ENCODE peak calls at places on chromosomes 2 and 18, in six cellular contexts. D, V, I, N, S and H are unnamed samples.

GRCh38 chr18:62933261-62933887 is 218.0 kb downstream of the PHLPP1 start:
- DNase-seq in I (no peak), S (no peak), N (no peak), V (no peak), D (peak), H (no peak)

GRCh38 chr18:43278401-43278800 is 1.1 kb upstream of the SYT4 start:
- DNase-seq in D (no peak), I (no peak), N (no peak), S (no peak), V (no peak), H (no peak)

GRCh38 chr2:24986397-24986796 is 14.6 kb upstream of the DNAJC27 start:
- DNase-seq in N (no peak), I (no peak), S (peak), D (no peak), V (peak), H (no peak)

GRCh38 chr18:26482567-26482966 is 65.8 kb downstream of the KCTD1 start:
- DNase-seq in D (peak), N (no peak), S (no peak), V (peak), I (no peak), H (no peak)

GRCh38 chr2:208698114-208698513 is 291.5 kb downstream of the PTH2R start:
- DNase-seq in N (no peak), S (no peak), I (no peak), D (no peak), V (no peak), H (no peak)

GRCh38 chr2:217412721-217413120 is 552.9 kb upstream of the TNP1 start:
- DNase-seq in S (no peak), V (peak), N (no peak), I (no peak), D (no peak), H (no peak)

GRCh38 chr2:85590950-85591349 is 4.6 kb upstream of the RNF181 start:
- DNase-seq in N (no peak), D (no peak), I (no peak), V (no peak), S (no peak), H (no peak)

GRCh38 chr2:68908392-68908970 is 37.3 kb upstream of the BMP10 start:
- DNase-seq in I (peak), D (peak), V (peak), S (no peak), N (peak), H (no peak)

GRCh38 chr2:236663267-236663666 is 93.6 kb downstream of the ACKR3 start:
- DNase-seq in N (no peak), S (no peak), V (peak), D (no peak), I (peak), H (no peak)

GRCh38 chr2:157625311-157625710 is 3.4 kb downstream of the ACVR1C start:
- DNase-seq in S (no peak), N (no peak), I (peak), V (peak), D (no peak), H (no peak)

GRCh38 chr18:79299711-79300110 is 96.0 kb upstream of the NFATC1 start:
- DNase-seq in S (no peak), D (no peak), N (no peak), V (no peak), I (no peak), H (no peak)

GRCh38 chr18:57789105-57789504 is 14.0 kb downstream of the ATP8B1 start:
- DNase-seq in V (peak), D (peak), S (no peak), N (no peak), I (peak), H (no peak)

GRCh38 chr2:240624950-240625621 is at the start of gene GPR35:
- DNase-seq in N (no peak), S (no peak), D (no peak), V (peak), I (peak), H (peak)

GRCh38 chr18:79755496-79756142 is 42.1 kb upstream of the KCNG2 start:
- DNase-seq in D (no peak), V (no peak), I (no peak), S (no peak), N (no peak), H (no peak)

GRCh38 chr2:2530334-2530733 is 199.3 kb upstream of the MYT1L start:
- DNase-seq in V (no peak), N (no peak), D (no peak), S (no peak), I (no peak), H (no peak)

GRCh38 chr2:240374085-240374907 is 61.2 kb upstream of the GPC1 start:
- DNase-seq in I (peak), N (peak), V (peak), S (peak), D (peak), H (peak)

GRCh38 chr2:150388289-150388625 is 99.2 kb downstream of the RND3 start:
- DNase-seq in V (no peak), N (no peak), S (no peak), D (no peak), I (no peak), H (no peak)

GRCh38 chr2:165173215-165173614 is 30.6 kb downstream of the SCN3A start:
- DNase-seq in D (no peak), S (no peak), I (no peak), V (no peak), N (no peak), H (no peak)

GRCh38 chr18:34866739-34867138 is 156.6 kb downstream of the DTNA start:
- DNase-seq in D (no peak), I (peak), V (peak), S (no peak), N (no peak), H (no peak)

GRCh38 chr2:152715854-152716428 is 1.3 kb downstream of the PRPF40A start:
- DNase-seq in S (peak), V (peak), N (no peak), D (peak), I (peak), H (no peak)

DNA sequence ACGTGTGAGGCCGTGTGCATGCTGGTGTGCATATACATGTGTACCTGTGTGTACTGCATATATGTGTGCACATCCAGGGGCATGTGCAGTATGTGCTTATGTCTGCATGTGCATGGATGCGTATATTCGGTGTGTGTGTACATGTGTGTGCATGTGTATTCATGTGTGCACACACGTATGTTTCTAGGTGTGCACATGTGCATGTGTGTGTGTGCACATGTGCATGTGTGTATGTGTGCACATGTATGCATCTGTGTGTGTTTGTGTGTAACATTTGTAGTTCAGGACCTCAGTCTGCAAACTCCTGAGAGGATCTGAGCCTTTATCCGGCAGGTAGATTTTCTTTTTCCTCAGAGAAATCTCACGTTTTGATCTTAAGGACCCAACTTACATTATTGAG is 201.7 kb downstream of the SNTG2 start:
- DNase-seq in D (no peak), V (no peak), S (no peak), I (no peak), N (no peak), H (no peak)
- TF ChIP-seq CTCF in D (no peak), V (no peak), S (no peak), I (no peak), N (no peak), H (no peak)

GRCh38 chr2:161414385-161415040 is 1.6 kb upstream of the TBR1 start:
- DNase-seq in N (no peak), V (peak), D (peak), S (peak), I (peak), H (no peak)
- H3K4me3 ChIP-seq in N (peak), V (peak), D (peak), S (peak), I (peak), H (peak)

DNA sequence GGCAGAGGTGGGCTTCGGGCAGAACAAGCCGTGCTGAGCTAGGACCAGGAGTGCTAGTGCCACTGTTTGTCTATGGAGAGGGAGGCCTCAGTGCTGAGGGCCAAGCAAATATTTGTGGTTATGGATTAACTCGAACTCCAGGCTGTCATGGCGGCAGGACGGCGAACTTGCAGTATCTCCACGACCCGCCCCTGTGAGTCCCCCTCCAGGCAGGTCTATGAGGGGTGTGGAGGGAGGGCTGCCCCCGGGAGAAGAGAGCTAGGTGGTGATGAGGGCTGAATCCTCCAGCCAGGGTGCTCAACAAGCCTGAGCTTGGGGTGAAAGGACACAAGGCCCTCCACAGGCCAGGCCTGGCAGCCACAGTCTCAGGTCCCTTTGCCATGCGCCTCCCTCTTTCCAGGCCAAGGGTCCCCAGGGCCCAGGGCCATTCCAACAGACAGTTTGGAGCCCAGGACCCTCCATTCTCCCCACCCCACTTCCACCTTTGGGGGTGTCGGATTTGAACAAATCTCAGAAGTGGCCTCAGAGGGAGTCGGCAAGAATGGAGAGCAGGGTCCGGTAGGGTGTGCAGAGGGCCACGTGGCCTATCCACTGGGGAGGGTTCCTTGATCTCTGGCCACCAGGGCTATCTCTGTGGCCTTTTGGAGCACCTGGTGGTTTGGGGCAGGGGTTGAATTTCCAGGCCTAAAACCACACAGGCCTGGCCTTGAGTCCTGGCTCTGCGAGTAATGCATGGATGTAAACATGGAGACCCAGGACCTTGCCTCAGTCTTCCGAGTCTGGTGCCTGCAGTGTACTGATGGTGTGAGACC is at the start of gene PROC:
- DNase-seq in S (no peak), V (no peak), I (no peak), D (no peak), N (no peak), H (no peak)
- TF ChIP-seq CTCF in S (no peak), V (no peak), I (no peak), D (no peak), N (no peak), H (no peak)

GRCh38 chr2:141869572-141869971 is 261.2 kb downstream of the LRP1B start:
- DNase-seq in I (no peak), V (no peak), N (no peak), D (no peak), S (no peak), H (no peak)

GRCh38 chr2:141878016-141878415 is 252.8 kb downstream of the LRP1B start:
- DNase-seq in N (no peak), I (peak), V (no peak), S (no peak), D (no peak), H (no peak)

DNA sequence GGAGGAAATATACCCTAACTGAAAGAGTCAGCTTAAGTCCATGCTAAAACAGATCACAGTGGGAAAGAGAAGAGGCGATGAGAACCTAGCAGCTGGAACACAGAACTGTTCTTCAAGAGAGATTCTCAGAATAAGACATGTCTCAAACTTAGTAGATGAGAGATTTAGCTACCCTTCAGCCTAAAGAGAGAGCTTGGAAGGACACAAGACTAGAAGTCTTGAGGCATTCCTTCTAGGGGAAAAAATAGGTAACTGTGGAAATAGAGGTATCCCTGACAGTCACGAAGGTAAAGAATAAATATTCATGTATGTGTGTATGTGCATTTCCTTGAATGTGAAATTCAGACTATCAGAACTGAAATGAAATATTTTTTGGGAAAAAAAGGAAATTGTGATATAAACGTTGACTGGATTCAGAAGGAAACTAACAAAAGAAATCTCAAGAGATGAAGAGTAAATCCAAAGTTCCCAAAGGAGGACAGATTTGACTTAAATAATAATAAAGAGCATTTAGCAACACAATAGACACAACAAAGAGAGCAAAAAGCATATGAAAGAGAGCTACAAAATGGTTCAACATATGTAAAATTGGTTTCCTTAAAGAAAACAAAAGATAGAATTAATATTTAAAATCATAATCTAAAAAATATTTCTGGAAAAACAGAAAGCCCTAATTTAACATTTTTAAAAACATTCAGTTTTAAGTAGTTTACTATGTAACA is 258.7 kb downstream of the LRP1B start:
- DNase-seq in D (no peak), S (no peak), N (no peak), I (no peak), V (no peak), H (no peak)
- H3K4me3 ChIP-seq in D (no peak), S (no peak), N (no peak), I (no peak), V (no peak), H (no peak)

GRCh38 chr2:45483997-45484396 is 127.1 kb downstream of the SRBD1 start:
- DNase-seq in V (peak), S (no peak), D (peak), I (peak), N (no peak), H (no peak)
- TF ChIP-seq CTCF in V (peak), S (peak), D (peak), I (peak), N (peak), H (peak)

GRCh38 chr2:64995041-64995440 is 5.8 kb downstream of the SLC1A4 start:
- DNase-seq in D (no peak), S (no peak), I (no peak), N (no peak), V (no peak), H (no peak)

GRCh38 chr2:64996914-64997313 is 7.7 kb downstream of the SLC1A4 start:
- DNase-seq in D (no peak), I (no peak), V (no peak), S (no peak), N (no peak), H (no peak)

GRCh38 chr2:64999754-65000153 is 10.6 kb downstream of the SLC1A4 start:
- DNase-seq in N (no peak), S (no peak), V (no peak), I (no peak), D (no peak), H (no peak)

GRCh38 chr2:65000619-65001018 is 11.4 kb downstream of the SLC1A4 start:
- DNase-seq in S (peak), V (no peak), I (no peak), N (no peak), D (no peak), H (no peak)

GRCh38 chr2:64998658-64999061 is 9.5 kb downstream of the SLC1A4 start:
- DNase-seq in I (no peak), S (peak), N (peak), V (peak), D (no peak), H (peak)
- H3K4me3 ChIP-seq in I (peak), S (no peak), N (no peak), V (no peak), D (no peak), H (no peak)

GRCh38 chr2:112960230-112960825 is 17.5 kb upstream of the IL36G start:
- DNase-seq in N (no peak), V (no peak), S (no peak), I (no peak), D (peak), H (no peak)
- TF ChIP-seq CTCF in N (no peak), V (peak), S (no peak), I (no peak), D (peak), H (no peak)